ENCODE peak calls at places on chromosome 19, in nine cellular contexts. H is midbrain; S is KBM-7; D is psoas muscle; Y is tibial nerve; Z is stimulated activated CD4-positive, alpha-beta T cell treated with anti-CD3 and anti-CD28 coated beads, Interleukin-1b, Interleukin-23, amount 100 ng/mL, for 24 hours; V is NB4; J is activated T-cell treated with anti-CD3 and anti-CD28 coated beads, Interleukin-2, amount 50 U/mL, for 72 hours; O is HFFc6. T is an unnamed sample.

GRCh38 chr19:29672933-29673336 is 7.7 kb downstream of the PLEKHF1 start:
- DNase-seq in H (no peak), S (peak), D (no peak), Y (no peak), Z (peak), V (no peak), J (peak), O (no peak), T (no peak)

GRCh38 chr19:55253842-55254624 is 4.8 kb downstream of the PPP6R1 start:
- DNase-seq in H (peak), S (peak), D (no peak), Y (no peak), Z (peak), V (peak), J (peak), O (no peak), T (peak)

GRCh38 chr19:57171551-57172081 is 4.3 kb upstream of the DUXA start:
- DNase-seq in H (peak), S (no peak), D (peak), Y (no peak), Z (no peak), V (no peak), J (peak), O (no peak), T (peak)

GRCh38 chr19:9935409-9936062 is 779 bp downstream of the OLFM2 start:
- DNase-seq in H (no peak), S (no peak), D (no peak), Y (no peak), Z (no peak), V (no peak), J (no peak), O (no peak), T (no peak)

GRCh38 chr19:5559804-5560133 is 8.0 kb downstream of the TINCR start:
- DNase-seq in H (no peak), S (no peak), D (no peak), Y (no peak), Z (no peak), V (no peak), J (no peak), O (no peak), T (no peak)

GRCh38 chr19:38786572-38787265 is 2.3 kb upstream of the LGALS7B start:
- DNase-seq in H (no peak), S (no peak), D (no peak), Y (no peak), Z (no peak), V (no peak), J (no peak), O (no peak), T (no peak)

GRCh38 chr19:29928831-29929230 is 13.2 kb upstream of the URI1 start:
- DNase-seq in H (no peak), S (no peak), D (no peak), Y (no peak), Z (no peak), V (no peak), J (no peak), O (no peak), T (no peak)

GRCh38 chr19:11191273-11191755 is 6.0 kb downstream of the KANK2 start:
- DNase-seq in H (no peak), S (no peak), D (peak), Y (peak), Z (no peak), V (no peak), J (no peak), O (peak), T (no peak)

GRCh38 chr19:21143846-21144245 is 2.0 kb downstream of the ZNF431 start:
- DNase-seq in H (no peak), S (no peak), D (no peak), Y (no peak), Z (no peak), V (no peak), J (peak), O (no peak), T (no peak)

GRCh38 chr19:56942749-56943148 is 102.2 kb upstream of the PEG3 start:
- DNase-seq in H (no peak), S (no peak), D (peak), Y (no peak), Z (no peak), V (peak), J (peak), O (no peak), T (no peak)

GRCh38 chr19:3028305-3029069 is 593 bp downstream of the TLE2 start:
- DNase-seq in H (no peak), S (no peak), D (peak), Y (no peak), Z (no peak), V (no peak), J (no peak), O (no peak), T (no peak)

GRCh38 chr19:18074192-18074591 is 12.5 kb downstream of the IL12RB1 start:
- DNase-seq in H (no peak), S (no peak), D (no peak), Y (no peak), Z (no peak), V (no peak), J (no peak), O (no peak), T (no peak)

GRCh38 chr19:41373993-41374392 is 2.3 kb upstream of the TMEM91 start:
- DNase-seq in H (peak), S (no peak), D (peak), Y (peak), Z (no peak), V (no peak), J (no peak), O (peak), T (peak)

GRCh38 chr19:15944401-15944800 is 4.4 kb upstream of the OR10H4 start:
- DNase-seq in H (no peak), S (no peak), D (no peak), Y (no peak), Z (no peak), V (no peak), J (no peak), O (no peak), T (no peak)

GRCh38 chr19:47230122-47230920 is 678 bp downstream of the BBC3 start:
- DNase-seq in H (peak), S (peak), D (peak), Y (peak), Z (peak), V (peak), J (peak), O (peak), T (no peak)

GRCh38 chr19:961866-962620 is 22.1 kb upstream of the WDR18 start:
- DNase-seq in H (no peak), S (no peak), D (no peak), Y (no peak), Z (no peak), V (no peak), J (no peak), O (peak), T (no peak)

GRCh38 chr19:34118879-34119748 is 53.2 kb upstream of the LSM14A start:
- DNase-seq in H (no peak), S (no peak), D (no peak), Y (no peak), Z (no peak), V (no peak), J (no peak), O (no peak), T (no peak)

GRCh38 chr19:49986354-49986753 is 25.4 kb upstream of the SIGLEC11 start:
- DNase-seq in H (no peak), S (no peak), D (no peak), Y (no peak), Z (no peak), V (no peak), J (no peak), O (no peak), T (no peak)

GRCh38 chr19:23415561-23416191 is 20.4 kb upstream of the ZNF91 start:
- DNase-seq in H (no peak), S (no peak), D (no peak), Y (no peak), Z (no peak), V (no peak), J (peak), O (no peak), T (no peak)

GRCh38 chr19:28898279-28898678 is 314.7 kb downstream of the UQCRFS1 start:
- DNase-seq in H (no peak), S (no peak), D (no peak), Y (no peak), Z (no peak), V (no peak), J (no peak), O (peak), T (no peak)

GRCh38 chr19:16467581-16467980 is 4.2 kb downstream of the EPS15L1 start:
- DNase-seq in H (peak), S (no peak), D (no peak), Y (no peak), Z (no peak), V (no peak), J (no peak), O (no peak), T (peak)

GRCh38 chr19:55013596-55013995 is 24.5 kb downstream of the GP6 start:
- DNase-seq in H (no peak), S (no peak), D (no peak), Y (no peak), Z (no peak), V (no peak), J (no peak), O (no peak), T (no peak)

GRCh38 chr19:5128251-5128931 is 159.5 kb downstream of the KDM4B start:
- DNase-seq in H (no peak), S (no peak), D (peak), Y (peak), Z (no peak), V (no peak), J (no peak), O (peak), T (no peak)

GRCh38 chr19:45117167-45117594 is 24.2 kb downstream of the PPP1R37 start:
- DNase-seq in H (no peak), S (peak), D (no peak), Y (no peak), Z (peak), V (peak), J (peak), O (no peak), T (no peak)

GRCh38 chr19:13834308-13834790 is 39.1 kb downstream of the ZSWIM4 start:
- DNase-seq in H (no peak), S (no peak), D (no peak), Y (no peak), Z (no peak), V (no peak), J (no peak), O (peak), T (no peak)

GRCh38 chr19:2118438-2118837 is 21.7 kb downstream of the IZUMO4 start:
- DNase-seq in H (no peak), S (no peak), D (no peak), Y (no peak), Z (no peak), V (no peak), J (no peak), O (no peak), T (no peak)